ENCODE peak calls at places on chromosomes 7 and 10, in seven cellular contexts. I is AG04450; C is pancreas; G is CD8-positive, alpha-beta memory T cell; T is right lobe of liver; D is tibial artery; M is cardiac muscle cell. S is an unnamed sample.

GRCh38 chr10:132851451-132851850 is 65.5 kb upstream of the NKX6-2 start:
- DNase-seq in I (no peak), C (no peak), G (no peak), T (no peak), D (no peak), M (no peak), S (no peak)

GRCh38 chr7:107166702-107167426 is 1.9 kb upstream of the HBP1 start:
- DNase-seq in I (no peak), C (no peak), G (no peak), T (no peak), D (no peak), M (peak; percentile 12), S (no peak)

GRCh38 chr7:137404918-137405317 is 61.4 kb upstream of the PTN start:
- DNase-seq in I (no peak), C (no peak), G (no peak), T (no peak), D (no peak), M (no peak), S (no peak)

GRCh38 chr7:115533785-115534184 is 496.8 kb downstream of the TFEC start:
- DNase-seq in I (no peak), C (no peak), G (no peak), T (no peak), D (no peak), M (peak; percentile 6), S (no peak)

GRCh38 chr7:4621401-4621800 is 60.7 kb upstream of the FOXK1 start:
- DNase-seq in I (no peak), C (no peak), G (no peak), T (no peak), D (no peak), M (peak; percentile 38), S (no peak)

GRCh38 chr7:139393621-139394215 is 34.0 kb downstream of the LUC7L2 start:
- DNase-seq in I (no peak), C (no peak), G (no peak), T (no peak), D (no peak), M (no peak), S (no peak)

GRCh38 chr10:97858001-97858439 is 8.4 kb downstream of the GOLGA7B start:
- DNase-seq in I (no peak), C (no peak), G (no peak), T (no peak), D (no peak), M (peak; percentile 52), S (no peak)

GRCh38 chr7:144738708-144739314 is 97.0 kb downstream of the TPK1 start:
- DNase-seq in I (no peak), C (no peak), G (peak; percentile 33), T (no peak), D (no peak), M (peak; percentile 54), S (no peak)

DNA sequence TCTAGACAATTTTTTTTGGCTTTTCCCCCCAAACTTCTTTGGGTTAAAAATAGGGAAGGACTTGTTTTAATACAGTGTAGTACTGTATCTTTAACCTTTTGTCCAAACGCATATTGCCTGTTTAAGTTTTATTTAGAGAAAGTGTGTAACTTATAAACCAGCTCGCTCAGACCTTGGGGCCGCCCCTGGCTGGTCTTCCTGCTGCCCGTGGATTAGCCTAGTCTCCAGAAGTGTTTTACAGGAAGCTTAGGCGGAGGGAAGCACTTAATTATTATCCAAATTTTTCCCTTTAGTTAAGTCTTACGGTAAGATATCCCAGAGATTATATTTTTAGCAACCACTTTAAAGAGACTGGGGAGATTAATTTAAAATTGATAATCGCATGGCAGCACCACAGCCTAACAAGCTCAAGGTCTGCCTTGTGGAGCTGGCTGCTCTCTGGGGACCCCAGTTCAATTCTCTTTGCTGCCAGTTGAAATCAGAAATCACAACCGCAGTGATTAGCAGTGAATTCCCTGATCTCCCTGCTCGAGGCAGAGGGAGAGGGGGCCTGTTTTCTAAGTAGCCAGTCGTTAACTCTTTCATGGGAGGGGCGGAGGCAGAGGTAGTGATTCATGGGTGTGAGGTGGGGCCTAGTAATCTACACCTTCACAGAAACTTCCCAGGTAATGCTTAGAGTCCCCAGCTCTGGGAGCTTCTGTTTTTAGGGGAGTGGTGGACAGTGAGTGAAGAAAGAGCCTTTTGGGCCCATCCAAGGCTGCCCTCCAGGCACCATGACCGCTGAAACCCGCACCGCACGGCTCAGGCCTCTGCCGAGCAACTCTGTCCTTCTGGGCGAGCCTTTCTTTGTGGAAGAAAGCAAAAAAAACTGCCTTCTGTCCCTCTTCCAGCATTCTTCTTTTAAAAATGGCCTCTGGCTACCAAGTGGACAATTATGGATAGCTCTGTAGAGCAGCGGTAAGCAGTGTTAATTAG is 548.7 kb upstream of the GALNT17 start:
- DNase-seq in I (no peak), C (no peak), G (no peak), T (no peak), D (no peak), M (no peak), S (no peak)
- H3K27ac ChIP-seq in I (no peak overlapping the region), C (no peak overlapping the region), G (no peak overlapping the region), T (no peak overlapping the region), D (no peak overlapping the region), M (no peak overlapping the region), S (no peak overlapping the region)

GRCh38 chr7:289756-290553 is at the start of gene FOXL3:
- DNase-seq in I (no peak), C (no peak), G (no peak), T (peak; percentile 42), D (no peak), M (no peak), S (no peak)
- H3K27me3 ChIP-seq in I (peaks cover 80% of the 10 kb centered on the region), C (peaks cover 4% of the 10 kb centered on the region), G (peaks cover 12% of the 10 kb centered on the region), T (peaks cover 8% of the 10 kb centered on the region), D (no peaks in the 10 kb centered on the region), M (peaks cover 99% of the 10 kb centered on the region), S (no peaks in the 10 kb centered on the region)

GRCh38 chr7:77542895-77543294 is 5.8 kb downstream of the PTPN12 start:
- DNase-seq in I (no peak), C (no peak), G (no peak), T (no peak), D (no peak), M (no peak), S (no peak)
- H3K27ac ChIP-seq in I (no peak overlapping the region), C (no peak overlapping the region), G (no peak overlapping the region), T (no peak overlapping the region), D (no peak overlapping the region), M (no peak overlapping the region), S (no peak overlapping the region)

GRCh38 chr7:31890751-31891150 is 179.5 kb downstream of the PDE1C start:
- DNase-seq in I (no peak), C (no peak), G (no peak), T (no peak), D (no peak), M (no peak), S (no peak)
- H3K27me3 ChIP-seq in I (no peaks in the 10 kb centered on the region), C (no peaks in the 10 kb centered on the region), G (no peaks in the 10 kb centered on the region), T (no peaks in the 10 kb centered on the region), D (no peaks in the 10 kb centered on the region), M (no peaks in the 10 kb centered on the region), S (no peaks in the 10 kb centered on the region)

GRCh38 chr7:2934984-2935740 is 91.1 kb upstream of the GNA12 start:
- DNase-seq in I (no peak), C (no peak), G (no peak), T (peak; percentile 46), D (no peak), M (no peak), S (no peak)
- H3K27ac ChIP-seq in I (no peak overlapping the region), C (no peak overlapping the region), G (no peak overlapping the region), T (no peak overlapping the region), D (no peak overlapping the region), M (no peak overlapping the region), S (no peak overlapping the region)

DNA sequence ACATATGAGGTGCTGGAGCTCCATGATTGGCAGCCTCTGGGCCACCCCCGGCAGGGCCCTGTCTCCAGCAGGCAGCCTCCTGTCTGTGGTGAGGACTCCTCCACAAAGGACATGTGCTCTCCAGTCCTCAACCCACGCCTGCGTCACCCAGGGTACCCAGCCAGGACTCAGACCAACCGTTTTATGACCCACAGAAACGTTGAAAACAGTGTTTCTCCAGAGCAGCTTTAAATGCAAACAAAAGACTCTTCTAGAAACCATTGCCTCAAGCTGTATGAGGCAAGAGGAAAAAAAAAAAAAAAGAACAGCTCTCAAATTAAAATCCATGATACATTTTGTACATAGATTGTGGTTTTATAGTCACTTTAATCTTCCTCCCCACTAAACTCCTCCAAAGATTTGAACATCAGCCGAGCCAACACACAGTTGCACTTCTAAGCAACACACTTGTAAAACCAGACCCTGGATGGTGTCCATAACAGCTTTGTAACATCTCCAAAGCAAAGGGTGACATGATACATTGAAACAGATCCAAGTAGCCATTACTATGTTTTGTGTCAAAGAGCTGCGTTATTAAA is 175.0 kb upstream of the LYZL2 start:
- DNase-seq in I (no peak), C (no peak), G (no peak), T (no peak), D (peak; percentile 68), M (peak; percentile 90), S (no peak)
- H3K27me3 ChIP-seq in I (no peaks in the 10 kb centered on the region), C (no peaks in the 10 kb centered on the region), G (no peaks in the 10 kb centered on the region), T (no peaks in the 10 kb centered on the region), D (no peaks in the 10 kb centered on the region), M (no peaks in the 10 kb centered on the region), S (no peaks in the 10 kb centered on the region)

GRCh38 chr7:27205325-27206280 is 5.7 kb upstream of the HOXA13 start:
- DNase-seq in I (no peak), C (no peak), G (no peak), T (peak; percentile 14), D (no peak), M (no peak), S (no peak)
- H3K27ac ChIP-seq in I (no peak overlapping the region), C (no peak overlapping the region), G (no peak overlapping the region), T (no peak overlapping the region), D (no peak overlapping the region), M (no peak overlapping the region), S (no peak overlapping the region)

S was measured in Peyer's patch.